ENCODE peak calls at places on chromosomes 2 and 18, in seven cellular contexts. One of them, this sample, is unnamed.
A peak's percentile ranks its signal among the peaks of the same experiment; 100 is the strongest.

GRCh38 chr2:15298769-15299168 is 262.4 kb downstream of the NBAS start:
- DNase-seq in prostate gland: no peak
- DNase-seq in GM23248: peak; percentile 54
- DNase-seq in tibial artery: no peak
- DNase-seq in psoas muscle: peak; percentile 35
- DNase-seq in CD8-positive, alpha-beta memory T cell: no peak
- DNase-seq in hepatocyte: no peak
- DNase-seq in this sample: peak; percentile 18

GRCh38 chr2:193476171-193476800 is 1281.6 kb upstream of the TMEFF2 start:
- DNase-seq in hepatocyte: no peak
- DNase-seq in psoas muscle: no peak
- DNase-seq in GM23248: no peak
- DNase-seq in tibial artery: no peak
- DNase-seq in prostate gland: no peak
- DNase-seq in CD8-positive, alpha-beta memory T cell: peak; percentile 7
- DNase-seq in this sample: peak; percentile 14

GRCh38 chr2:35846-36245 is 10.5 kb downstream of the FAM110C start:
- DNase-seq in prostate gland: peak; percentile 71
- DNase-seq in GM23248: no peak
- DNase-seq in hepatocyte: peak; percentile 59
- DNase-seq in tibial artery: no peak
- DNase-seq in psoas muscle: no peak
- DNase-seq in CD8-positive, alpha-beta memory T cell: no peak
- DNase-seq in this sample: peak; percentile 51

GRCh38 chr2:194867328-194867727 is 789.7 kb upstream of the SLC39A10 start:
- DNase-seq in CD8-positive, alpha-beta memory T cell: no peak
- DNase-seq in psoas muscle: no peak
- DNase-seq in tibial artery: no peak
- DNase-seq in GM23248: peak; percentile 25
- DNase-seq in hepatocyte: no peak
- DNase-seq in prostate gland: no peak
- DNase-seq in this sample: peak; percentile 25

GRCh38 chr2:102103992-102104871 is 38.3 kb upstream of the IL1R1 start:
- DNase-seq in tibial artery: peak; percentile 87
- DNase-seq in prostate gland: peak; percentile 69
- DNase-seq in CD8-positive, alpha-beta memory T cell: peak; percentile 20
- DNase-seq in GM23248: peak; percentile 98
- DNase-seq in psoas muscle: peak; percentile 82
- DNase-seq in hepatocyte: peak; percentile 64
- DNase-seq in this sample: peak; percentile 77

GRCh38 chr2:109662889-109663288 is 48.7 kb downstream of the SOWAHC start:
- DNase-seq in hepatocyte: no peak
- DNase-seq in CD8-positive, alpha-beta memory T cell: no peak
- DNase-seq in GM23248: no peak
- DNase-seq in tibial artery: no peak
- DNase-seq in psoas muscle: no peak
- DNase-seq in prostate gland: no peak
- DNase-seq in this sample: peak; percentile 44

GRCh38 chr2:241777686-241778627 is 1.3 kb downstream of the GAL3ST2 start:
- DNase-seq in tibial artery: no peak
- DNase-seq in hepatocyte: no peak
- DNase-seq in prostate gland: no peak
- DNase-seq in CD8-positive, alpha-beta memory T cell: no peak
- DNase-seq in GM23248: no peak
- DNase-seq in psoas muscle: no peak
- DNase-seq in this sample: peak; percentile 36

GRCh38 chr2:159807183-159808037 is 9.4 kb upstream of the CD302 start:
- DNase-seq in prostate gland: peak; percentile 19
- DNase-seq in hepatocyte: peak; percentile 57
- DNase-seq in GM23248: peak; percentile 71
- DNase-seq in tibial artery: peak; percentile 37
- DNase-seq in CD8-positive, alpha-beta memory T cell: no peak
- DNase-seq in psoas muscle: no peak
- DNase-seq in this sample: peak; percentile 61

GRCh38 chr2:74554821-74555531 is 456 bp downstream of the DOK1 start:
- DNase-seq in prostate gland: no peak
- DNase-seq in CD8-positive, alpha-beta memory T cell: no peak
- DNase-seq in GM23248: peak; percentile 67
- DNase-seq in tibial artery: peak; percentile 42
- DNase-seq in psoas muscle: peak; percentile 43
- DNase-seq in hepatocyte: peak; percentile 73
- DNase-seq in this sample: no peak

GRCh38 chr2:1784087-1784486 is 39.8 kb upstream of the PXDN start:
- DNase-seq in CD8-positive, alpha-beta memory T cell: no peak
- DNase-seq in tibial artery: no peak
- DNase-seq in prostate gland: no peak
- DNase-seq in hepatocyte: no peak
- DNase-seq in GM23248: peak; percentile 25
- DNase-seq in psoas muscle: no peak
- DNase-seq in this sample: no peak

GRCh38 chr2:138373993-138374408 is 127.6 kb upstream of the SPOPL start:
- DNase-seq in CD8-positive, alpha-beta memory T cell: no peak
- DNase-seq in tibial artery: no peak
- DNase-seq in prostate gland: no peak
- DNase-seq in hepatocyte: peak; percentile 61
- DNase-seq in GM23248: peak; percentile 64
- DNase-seq in psoas muscle: no peak
- DNase-seq in this sample: peak; percentile 43

GRCh38 chr2:16149349-16150243 is 209.2 kb downstream of the MYCN start:
- DNase-seq in prostate gland: no peak
- DNase-seq in CD8-positive, alpha-beta memory T cell: no peak
- DNase-seq in tibial artery: no peak
- DNase-seq in psoas muscle: no peak
- DNase-seq in hepatocyte: no peak
- DNase-seq in GM23248: no peak
- DNase-seq in this sample: no peak

GRCh38 chr2:103008586-103008985 is 246.8 kb downstream of the TMEM182 start:
- DNase-seq in hepatocyte: no peak
- DNase-seq in prostate gland: no peak
- DNase-seq in CD8-positive, alpha-beta memory T cell: no peak
- DNase-seq in psoas muscle: no peak
- DNase-seq in GM23248: no peak
- DNase-seq in tibial artery: no peak
- DNase-seq in this sample: no peak

GRCh38 chr2:134202361-134202760 is 51.5 kb upstream of the MGAT5 start:
- DNase-seq in CD8-positive, alpha-beta memory T cell: no peak
- DNase-seq in GM23248: peak; percentile 24
- DNase-seq in hepatocyte: no peak
- DNase-seq in prostate gland: no peak
- DNase-seq in tibial artery: no peak
- DNase-seq in psoas muscle: no peak
- DNase-seq in this sample: no peak

GRCh38 chr2:148853458-148853857 is 21.6 kb upstream of the KIF5C start:
- DNase-seq in CD8-positive, alpha-beta memory T cell: no peak
- DNase-seq in tibial artery: no peak
- DNase-seq in psoas muscle: no peak
- DNase-seq in GM23248: no peak
- DNase-seq in hepatocyte: no peak
- DNase-seq in prostate gland: no peak
- DNase-seq in this sample: no peak

GRCh38 chr2:213545481-213545880 is 261.2 kb downstream of the SPAG16 start:
- DNase-seq in GM23248: no peak
- DNase-seq in tibial artery: no peak
- DNase-seq in prostate gland: no peak
- DNase-seq in CD8-positive, alpha-beta memory T cell: no peak
- DNase-seq in psoas muscle: no peak
- DNase-seq in hepatocyte: no peak
- DNase-seq in this sample: no peak

GRCh38 chr18:28767201-28767600 is 590.3 kb upstream of the CDH2 start:
- DNase-seq in hepatocyte: no peak
- DNase-seq in psoas muscle: no peak
- DNase-seq in tibial artery: no peak
- DNase-seq in CD8-positive, alpha-beta memory T cell: no peak
- DNase-seq in prostate gland: no peak
- DNase-seq in GM23248: peak; percentile 48
- DNase-seq in this sample: peak; percentile 42
- H3K36me3 ChIP-seq in hepatocyte: no peaks in the 10 kb centered on the region
- H3K36me3 ChIP-seq in psoas muscle: no peaks in the 10 kb centered on the region
- H3K36me3 ChIP-seq in tibial artery: no peaks in the 10 kb centered on the region
- H3K36me3 ChIP-seq in CD8-positive, alpha-beta memory T cell: no peaks in the 10 kb centered on the region
- H3K36me3 ChIP-seq in prostate gland: no peaks in the 10 kb centered on the region
- H3K36me3 ChIP-seq in GM23248: no peaks in the 10 kb centered on the region
- H3K36me3 ChIP-seq in this sample: no peaks in the 10 kb centered on the region

DNA sequence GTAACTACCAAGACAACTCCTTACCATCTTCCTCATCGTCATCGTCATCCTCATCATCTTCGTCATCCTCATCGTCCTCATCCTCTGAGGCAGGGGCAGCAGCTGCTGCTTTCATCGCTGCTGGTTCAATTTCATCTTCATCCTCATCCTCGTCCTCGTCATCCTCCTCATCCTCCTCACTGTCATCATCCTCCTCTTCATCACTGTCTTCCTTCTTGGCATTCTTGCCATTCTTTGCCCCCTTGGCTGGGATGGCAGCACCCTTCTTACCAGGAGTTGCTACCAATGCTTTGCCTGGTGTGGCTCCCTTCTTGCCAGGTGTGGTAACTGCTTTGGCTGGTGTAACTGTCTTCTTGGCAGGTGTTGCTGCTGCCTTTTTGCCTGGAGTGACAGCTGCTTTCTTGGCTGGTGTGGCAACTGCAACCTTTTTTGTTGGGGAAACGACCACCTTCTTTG is 2.7 kb downstream of the NCL start:
- DNase-seq in tibial artery: no peak
- DNase-seq in psoas muscle: no peak
- DNase-seq in GM23248: no peak
- DNase-seq in prostate gland: no peak
- DNase-seq in hepatocyte: no peak
- DNase-seq in CD8-positive, alpha-beta memory T cell: no peak
- DNase-seq in this sample: no peak
- H3K4me3 ChIP-seq in tibial artery: no peak overlapping the region
- H3K4me3 ChIP-seq in psoas muscle: peak overlapping the region; percentile 12
- H3K4me3 ChIP-seq in GM23248: no peak overlapping the region
- H3K4me3 ChIP-seq in prostate gland: no peak overlapping the region
- H3K4me3 ChIP-seq in hepatocyte: no peak overlapping the region
- H3K4me3 ChIP-seq in CD8-positive, alpha-beta memory T cell: no peak overlapping the region
- H3K4me3 ChIP-seq in this sample: no peak overlapping the region

GRCh38 chr2:27306657-27307544 is 1.3 kb downstream of the UCN start:
- DNase-seq in CD8-positive, alpha-beta memory T cell: peak; percentile 38
- DNase-seq in psoas muscle: no peak
- DNase-seq in hepatocyte: no peak
- DNase-seq in GM23248: peak; percentile 39
- DNase-seq in tibial artery: no peak
- DNase-seq in prostate gland: no peak
- DNase-seq in this sample: no peak

GRCh38 chr2:27303093-27304025 is 4.9 kb downstream of the UCN start:
- DNase-seq in CD8-positive, alpha-beta memory T cell: peak; percentile 55
- DNase-seq in tibial artery: no peak
- DNase-seq in GM23248: peak; percentile 88
- DNase-seq in prostate gland: peak; percentile 40
- DNase-seq in psoas muscle: no peak
- DNase-seq in hepatocyte: peak; percentile 83
- DNase-seq in this sample: peak; percentile 75

GRCh38 chr2:27305516-27305915 is 2.7 kb downstream of the UCN start:
- DNase-seq in CD8-positive, alpha-beta memory T cell: no peak
- DNase-seq in GM23248: no peak
- DNase-seq in hepatocyte: no peak
- DNase-seq in prostate gland: no peak
- DNase-seq in tibial artery: no peak
- DNase-seq in psoas muscle: no peak
- DNase-seq in this sample: no peak

GRCh38 chr2:27306136-27306535 is 2.1 kb downstream of the UCN start:
- DNase-seq in tibial artery: no peak
- DNase-seq in CD8-positive, alpha-beta memory T cell: no peak
- DNase-seq in hepatocyte: no peak
- DNase-seq in prostate gland: no peak
- DNase-seq in psoas muscle: no peak
- DNase-seq in GM23248: no peak
- DNase-seq in this sample: no peak

DNA sequence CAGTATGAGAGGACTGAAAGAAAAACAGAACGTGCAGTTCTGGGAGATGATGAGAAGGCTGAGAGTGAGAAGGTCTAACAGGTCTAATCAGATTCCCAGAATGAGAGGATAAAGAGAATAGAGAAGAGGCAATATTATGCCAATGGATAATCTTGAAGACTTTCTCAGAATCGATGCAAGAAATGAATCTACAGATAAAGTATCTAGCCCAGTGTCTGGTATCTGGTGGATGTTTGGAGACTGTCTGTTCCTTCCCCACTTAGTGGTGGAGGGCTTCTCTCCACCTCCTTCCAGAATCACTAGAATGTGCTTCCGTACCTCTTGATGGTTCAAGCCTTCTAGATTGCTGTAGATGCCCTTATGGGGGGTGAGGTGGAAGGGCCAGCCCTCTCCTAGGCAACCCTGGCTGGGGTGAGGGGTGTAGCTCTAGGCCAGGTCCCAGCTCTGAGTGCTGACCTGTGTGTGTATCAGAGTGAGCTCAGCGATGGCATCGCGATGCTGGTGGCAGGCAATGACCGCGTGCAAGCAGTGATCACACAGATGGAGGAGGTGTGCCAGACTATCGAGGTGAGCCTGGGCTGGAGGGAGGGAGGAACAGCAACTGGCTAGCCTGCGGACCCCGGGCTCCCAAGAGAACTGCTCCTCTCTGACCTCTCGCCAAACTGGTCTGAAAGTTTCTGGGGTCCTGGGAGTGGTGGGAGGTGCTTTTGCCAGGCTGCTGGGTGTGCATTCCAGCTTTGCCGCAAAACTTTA is 3.6 kb downstream of the UCN start:
- DNase-seq in tibial artery: no peak
- DNase-seq in GM23248: no peak
- DNase-seq in CD8-positive, alpha-beta memory T cell: no peak
- DNase-seq in prostate gland: no peak
- DNase-seq in hepatocyte: no peak
- DNase-seq in psoas muscle: no peak
- DNase-seq in this sample: no peak
- H3K36me3 ChIP-seq in tibial artery: peaks cover 4% of the 10 kb centered on the region
- H3K36me3 ChIP-seq in GM23248: no peaks in the 10 kb centered on the region
- H3K36me3 ChIP-seq in CD8-positive, alpha-beta memory T cell: no peaks in the 10 kb centered on the region
- H3K36me3 ChIP-seq in prostate gland: no peaks in the 10 kb centered on the region
- H3K36me3 ChIP-seq in hepatocyte: no peaks in the 10 kb centered on the region
- H3K36me3 ChIP-seq in psoas muscle: no peaks in the 10 kb centered on the region
- H3K36me3 ChIP-seq in this sample: no peaks in the 10 kb centered on the region

DNA sequence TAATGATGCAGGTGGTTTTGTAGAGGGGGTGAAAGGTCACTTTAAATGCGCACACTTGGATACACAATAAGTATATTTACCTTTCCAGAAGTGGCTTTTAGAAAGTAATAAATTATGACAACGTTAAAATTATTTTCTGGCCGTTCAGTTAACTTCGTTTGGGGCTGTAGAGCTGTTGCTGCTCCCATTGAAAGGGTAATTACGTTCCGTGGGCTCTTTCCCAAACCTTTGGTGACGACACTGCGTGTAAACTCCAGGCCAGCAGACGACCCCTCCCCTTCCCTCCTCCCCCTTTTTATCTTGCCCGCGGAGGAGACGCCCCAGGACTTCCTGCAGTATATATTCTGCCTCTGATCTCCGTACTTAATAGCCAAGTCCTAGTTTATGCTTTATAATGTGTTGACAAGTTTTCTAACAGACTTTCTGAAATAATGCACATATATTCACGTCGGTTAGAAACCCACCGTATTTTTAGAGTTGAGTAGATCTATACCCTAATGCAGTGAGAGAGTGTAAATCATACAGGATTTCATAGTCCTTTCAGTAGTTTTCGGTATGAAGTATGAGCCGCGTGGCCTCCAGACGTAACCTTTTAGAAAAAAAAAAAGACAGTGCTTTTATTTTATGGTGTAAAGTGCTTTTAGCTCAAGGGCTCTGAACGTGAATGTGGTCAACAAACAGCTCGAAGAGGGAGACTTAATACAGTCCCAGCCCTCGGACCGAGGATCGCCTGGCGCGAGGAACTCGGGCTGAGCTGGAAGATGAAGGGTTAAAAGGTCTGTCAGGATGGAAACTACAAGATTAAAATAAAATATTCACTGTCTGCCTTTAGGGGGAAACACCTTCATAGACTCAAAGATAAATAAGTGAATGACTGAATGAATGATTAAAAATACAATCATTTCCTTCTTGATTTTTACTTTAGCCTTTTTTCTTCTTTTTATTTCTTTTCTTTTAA is 3.8 kb upstream of the BCL11A start:
- DNase-seq in prostate gland: no peak
- DNase-seq in CD8-positive, alpha-beta memory T cell: no peak
- DNase-seq in hepatocyte: no peak
- DNase-seq in tibial artery: no peak
- DNase-seq in psoas muscle: no peak
- DNase-seq in GM23248: no peak
- DNase-seq in this sample: no peak
- H3K4me3 ChIP-seq in prostate gland: no peak overlapping the region
- H3K4me3 ChIP-seq in CD8-positive, alpha-beta memory T cell: peak overlapping the region; percentile 27
- H3K4me3 ChIP-seq in hepatocyte: peak overlapping the region; percentile 24
- H3K4me3 ChIP-seq in tibial artery: no peak overlapping the region
- H3K4me3 ChIP-seq in psoas muscle: no peak overlapping the region
- H3K4me3 ChIP-seq in GM23248: no peak overlapping the region
- H3K4me3 ChIP-seq in this sample: no peak overlapping the region